ENCODE peak calls at places on chromosomes 5 and 9, in six cellular contexts. I, Q, T, M, O and D are unnamed samples.

GRCh38 chr9:27714388-27714787 is 141.1 kb upstream of the C9orf72 start:
- DNase-seq in I (no peak), Q (no peak), T (no peak), M (no peak), O (no peak), D (no peak)

GRCh38 chr9:132646726-132647125 is 23.1 kb downstream of the DDX31 start:
- DNase-seq in I (no peak), Q (no peak), T (no peak), M (no peak), O (no peak), D (no peak)

GRCh38 chr5:40569549-40570270 is 110.0 kb upstream of the PTGER4 start:
- DNase-seq in I (no peak), Q (no peak), T (no peak), M (no peak), O (no peak), D (no peak)

GRCh38 chr9:17140418-17140817 is 5.6 kb downstream of the CNTLN start:
- DNase-seq in I (no peak), Q (no peak), T (no peak), M (no peak), O (no peak), D (no peak)

GRCh38 chr5:12683249-12683648 is 779.0 kb upstream of the CTNND2 start:
- DNase-seq in I (no peak), Q (no peak), T (no peak), M (no peak), O (no peak), D (no peak)

GRCh38 chr9:131457746-131458145 is 45.0 kb upstream of the POMT1 start:
- DNase-seq in I (no peak), Q (no peak), T (no peak), M (no peak), O (no peak), D (no peak)

GRCh38 chr5:115450741-115451140 is 93.8 kb downstream of the FEM1C start:
- DNase-seq in I (no peak), Q (peak), T (no peak), M (no peak), O (no peak), D (no peak)

GRCh38 chr5:125928663-125929062 is 494.5 kb upstream of the GRAMD2B start:
- DNase-seq in I (no peak), Q (no peak), T (no peak), M (no peak), O (peak), D (peak)

GRCh38 chr9:124263800-124264426 is 6.2 kb downstream of the NEK6 start:
- DNase-seq in I (peak), Q (peak), T (no peak), M (no peak), O (no peak), D (no peak)

GRCh38 chr9:130923611-130924447 is 15.2 kb downstream of the FIBCD1 start:
- DNase-seq in I (no peak), Q (no peak), T (no peak), M (no peak), O (no peak), D (no peak)

GRCh38 chr5:142686210-142686734 is 382 bp upstream of the FGF1 start:
- DNase-seq in I (peak), Q (no peak), T (no peak), M (no peak), O (peak), D (no peak)

GRCh38 chr5:28369418-28369817 is 1331.0 kb upstream of the CDH9 start:
- DNase-seq in I (no peak), Q (no peak), T (no peak), M (no peak), O (no peak), D (peak)

GRCh38 chr5:119879446-119879845 is 250.1 kb downstream of the FAM170A start:
- DNase-seq in I (no peak), Q (no peak), T (no peak), M (no peak), O (no peak), D (no peak)

GRCh38 chr5:1059884-1060263 is 51.3 kb downstream of the NKD2 start:
- DNase-seq in I (no peak), Q (no peak), T (no peak), M (no peak), O (no peak), D (no peak)

GRCh38 chr9:129415031-129415953 is 205.6 kb downstream of the C9orf50 start:
- DNase-seq in I (peak), Q (no peak), T (no peak), M (no peak), O (no peak), D (no peak)